ENCODE peak calls at places on chromosomes 4 and X, in five cellular contexts. One of them, this sample, is unnamed.

GRCh38 chr4:88219099-88219498 is 60.7 kb upstream of the ABCG2 start:
- DNase-seq in spleen: no peak
- DNase-seq in astrocyte of the spinal cord: peak; percentile 60
- DNase-seq in PC-3: peak; percentile 57
- DNase-seq in pancreas: no peak
- DNase-seq in this sample: peak; percentile 51

GRCh38 chrX:53223068-53223693 is 1.8 kb downstream of the KDM5C start:
- DNase-seq in spleen: no peak
- DNase-seq in astrocyte of the spinal cord: no peak
- DNase-seq in PC-3: peak; percentile 22
- DNase-seq in pancreas: no peak
- DNase-seq in this sample: no peak

GRCh38 chrX:48958635-48959094 is 1.3 kb upstream of the OTUD5 start:
- DNase-seq in spleen: peak; percentile 83
- DNase-seq in astrocyte of the spinal cord: peak; percentile 59
- DNase-seq in PC-3: peak; percentile 53
- DNase-seq in pancreas: peak; percentile 59
- DNase-seq in this sample: no peak

GRCh38 chr4:155883895-155884294 is 17.8 kb upstream of the ASIC5 start:
- DNase-seq in spleen: no peak
- DNase-seq in astrocyte of the spinal cord: no peak
- DNase-seq in PC-3: no peak
- DNase-seq in pancreas: no peak
- DNase-seq in this sample: no peak

GRCh38 chr4:102494603-102495002 is 6.6 kb upstream of the NFKB1 start:
- DNase-seq in spleen: no peak
- DNase-seq in astrocyte of the spinal cord: no peak
- DNase-seq in PC-3: no peak
- DNase-seq in pancreas: no peak
- DNase-seq in this sample: no peak

GRCh38 chr4:102761478-102761790 is 666 bp upstream of the MANBA start:
- DNase-seq in spleen: no peak
- DNase-seq in astrocyte of the spinal cord: no peak
- DNase-seq in PC-3: peak; percentile 4
- DNase-seq in pancreas: no peak
- DNase-seq in this sample: no peak

GRCh38 chrX:136525738-136526606 is 6.0 kb upstream of the VGLL1 start:
- DNase-seq in spleen: no peak
- DNase-seq in astrocyte of the spinal cord: peak; percentile 84
- DNase-seq in PC-3: peak; percentile 95
- DNase-seq in pancreas: peak; percentile 62
- DNase-seq in this sample: no peak

GRCh38 chrX:64894454-64895038 is 81.7 kb downstream of the ZC4H2 start:
- DNase-seq in spleen: no peak
- DNase-seq in astrocyte of the spinal cord: no peak
- DNase-seq in PC-3: peak; percentile 64
- DNase-seq in pancreas: peak; percentile 17
- DNase-seq in this sample: peak; percentile 47

GRCh38 chr4:123081971-123082370 is 159.6 kb upstream of the NUDT6 start:
- DNase-seq in spleen: no peak
- DNase-seq in astrocyte of the spinal cord: no peak
- DNase-seq in PC-3: no peak
- DNase-seq in pancreas: no peak
- DNase-seq in this sample: no peak

GRCh38 chr4:8643986-8644385 is 51.4 kb downstream of the CPZ start:
- DNase-seq in spleen: no peak
- DNase-seq in astrocyte of the spinal cord: no peak
- DNase-seq in PC-3: no peak
- DNase-seq in pancreas: no peak
- DNase-seq in this sample: no peak

GRCh38 chr4:154491731-154492249 is at the start of gene DCHS2:
- DNase-seq in spleen: peak; percentile 79
- DNase-seq in astrocyte of the spinal cord: no peak
- DNase-seq in PC-3: peak; percentile 5
- DNase-seq in pancreas: no peak
- DNase-seq in this sample: peak; percentile 3

GRCh38 chr4:154491341-154491679 is 289 bp downstream of the DCHS2 start:
- DNase-seq in spleen: peak; percentile 72
- DNase-seq in astrocyte of the spinal cord: peak; percentile 31
- DNase-seq in PC-3: peak; percentile 13
- DNase-seq in pancreas: no peak
- DNase-seq in this sample: no peak

GRCh38 chr4:154489558-154490260 is 1.9 kb downstream of the DCHS2 start:
- DNase-seq in spleen: peak; percentile 71
- DNase-seq in astrocyte of the spinal cord: no peak
- DNase-seq in PC-3: no peak
- DNase-seq in pancreas: no peak
- DNase-seq in this sample: no peak

GRCh38 chr4:154490589-154491340 is 834 bp downstream of the DCHS2 start:
- DNase-seq in spleen: peak; percentile 85
- DNase-seq in astrocyte of the spinal cord: no peak
- DNase-seq in PC-3: no peak
- DNase-seq in pancreas: no peak
- DNase-seq in this sample: no peak

DNA sequence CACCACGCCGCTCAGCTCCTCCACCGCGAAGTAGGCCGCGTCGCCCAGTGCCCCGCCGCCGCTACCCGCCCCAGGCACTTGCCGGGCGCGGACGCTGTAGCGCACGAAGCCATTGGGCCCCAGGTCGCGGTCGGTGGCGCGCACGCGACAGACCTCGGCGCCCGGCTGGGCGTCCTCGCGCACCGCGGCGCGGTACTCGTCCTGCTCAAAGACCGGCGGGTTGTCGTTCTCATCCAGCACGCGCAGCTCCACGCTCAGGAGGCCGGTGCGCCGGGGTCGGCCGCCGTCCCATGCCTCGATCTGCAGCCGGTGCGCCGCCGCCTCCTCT is 1.4 kb downstream of the DCHS2 start:
- DNase-seq in spleen: peak; percentile 72
- DNase-seq in astrocyte of the spinal cord: no peak
- DNase-seq in PC-3: no peak
- DNase-seq in pancreas: no peak
- DNase-seq in this sample: no peak
- H3K4me3 ChIP-seq in spleen: peak overlapping the region; percentile 42
- H3K4me3 ChIP-seq in astrocyte of the spinal cord: no peak overlapping the region
- H3K4me3 ChIP-seq in PC-3: no peak overlapping the region
- H3K4me3 ChIP-seq in pancreas: no peak overlapping the region
- H3K4me3 ChIP-seq in this sample: no peak overlapping the region

GRCh38 chr4:98519268-98519993 is 139.0 kb downstream of the TSPAN5 start:
- DNase-seq in spleen: no peak
- DNase-seq in astrocyte of the spinal cord: peak; percentile 75
- DNase-seq in PC-3: no peak
- DNase-seq in pancreas: no peak
- DNase-seq in this sample: no peak

GRCh38 chr4:98522062-98522461 is 136.3 kb downstream of the TSPAN5 start:
- DNase-seq in spleen: no peak
- DNase-seq in astrocyte of the spinal cord: no peak
- DNase-seq in PC-3: no peak
- DNase-seq in pancreas: no peak
- DNase-seq in this sample: no peak

GRCh38 chr4:98522603-98523395 is 135.6 kb downstream of the TSPAN5 start:
- DNase-seq in spleen: no peak
- DNase-seq in astrocyte of the spinal cord: peak; percentile 95
- DNase-seq in PC-3: peak; percentile 74
- DNase-seq in pancreas: no peak
- DNase-seq in this sample: no peak

GRCh38 chr4:98518555-98519267 is 139.7 kb downstream of the TSPAN5 start:
- DNase-seq in spleen: no peak
- DNase-seq in astrocyte of the spinal cord: no peak
- DNase-seq in PC-3: no peak
- DNase-seq in pancreas: no peak
- DNase-seq in this sample: no peak

DNA sequence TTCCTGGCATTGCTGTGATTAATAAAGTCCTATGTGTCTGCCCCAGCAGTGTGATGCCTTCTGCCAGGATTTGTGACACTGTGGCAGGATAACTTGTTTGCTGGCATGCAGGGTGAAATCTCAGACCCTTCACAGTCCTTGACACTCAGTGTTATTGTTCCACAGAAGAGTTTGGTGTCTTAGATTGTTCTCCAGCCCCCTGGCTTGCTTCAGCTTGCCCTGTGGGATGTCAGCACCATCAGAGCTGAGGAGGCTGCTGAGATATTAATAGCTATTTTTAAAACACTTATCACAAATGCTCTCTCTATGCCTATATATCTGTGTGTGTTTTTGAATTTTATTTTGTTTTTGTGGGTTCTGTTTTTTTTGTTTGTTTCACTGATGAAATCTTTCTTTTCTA is 136.9 kb downstream of the TSPAN5 start:
- DNase-seq in spleen: no peak
- DNase-seq in astrocyte of the spinal cord: no peak
- DNase-seq in PC-3: no peak
- DNase-seq in pancreas: no peak
- DNase-seq in this sample: no peak
- H3K4me3 ChIP-seq in spleen: no peak overlapping the region
- H3K4me3 ChIP-seq in astrocyte of the spinal cord: no peak overlapping the region
- H3K4me3 ChIP-seq in PC-3: no peak overlapping the region
- H3K4me3 ChIP-seq in pancreas: no peak overlapping the region
- H3K4me3 ChIP-seq in this sample: no peak overlapping the region

DNA sequence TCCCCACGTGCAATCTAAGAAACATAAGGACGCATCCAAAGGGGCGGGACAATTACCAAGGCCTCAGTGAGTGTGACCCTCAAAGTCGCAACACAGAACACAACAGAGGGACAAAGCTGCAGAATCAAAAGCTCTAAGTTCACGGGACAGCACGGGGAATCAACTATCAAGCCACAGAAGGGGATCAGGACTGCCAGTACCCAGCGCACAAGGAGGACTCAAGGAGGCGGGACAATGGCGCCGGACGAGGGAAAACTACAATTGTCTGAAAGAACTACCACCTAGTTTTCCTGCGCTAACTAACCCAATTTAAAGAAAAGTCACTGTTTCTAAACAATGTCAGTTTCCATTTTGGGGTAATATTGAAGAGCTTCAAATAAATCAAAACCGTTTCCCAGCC is 1.3 kb downstream of the FAM53A start:
- DNase-seq in spleen: peak; percentile 61
- DNase-seq in astrocyte of the spinal cord: no peak
- DNase-seq in PC-3: no peak
- DNase-seq in pancreas: no peak
- DNase-seq in this sample: no peak
- H3K4me3 ChIP-seq in spleen: peak overlapping the region; percentile 59
- H3K4me3 ChIP-seq in astrocyte of the spinal cord: peak overlapping the region; percentile 50
- H3K4me3 ChIP-seq in PC-3: peak overlapping the region; percentile 69
- H3K4me3 ChIP-seq in pancreas: no peak overlapping the region
- H3K4me3 ChIP-seq in this sample: no peak overlapping the region

GRCh38 chrX:96834137-96834536 is 49.6 kb upstream of the RPA4 start:
- DNase-seq in spleen: no peak
- DNase-seq in astrocyte of the spinal cord: no peak
- DNase-seq in PC-3: no peak
- DNase-seq in pancreas: no peak
- DNase-seq in this sample: no peak

GRCh38 chrX:96833333-96833732 is 50.4 kb upstream of the RPA4 start:
- DNase-seq in spleen: no peak
- DNase-seq in astrocyte of the spinal cord: no peak
- DNase-seq in PC-3: no peak
- DNase-seq in pancreas: no peak
- DNase-seq in this sample: no peak

GRCh38 chrX:96841325-96841724 is 42.4 kb upstream of the RPA4 start:
- DNase-seq in spleen: no peak
- DNase-seq in astrocyte of the spinal cord: no peak
- DNase-seq in PC-3: no peak
- DNase-seq in pancreas: no peak
- DNase-seq in this sample: no peak

GRCh38 chrX:96837808-96838207 is 45.9 kb upstream of the RPA4 start:
- DNase-seq in spleen: no peak
- DNase-seq in astrocyte of the spinal cord: peak; percentile 5
- DNase-seq in PC-3: peak; percentile 82
- DNase-seq in pancreas: no peak
- DNase-seq in this sample: no peak

DNA sequence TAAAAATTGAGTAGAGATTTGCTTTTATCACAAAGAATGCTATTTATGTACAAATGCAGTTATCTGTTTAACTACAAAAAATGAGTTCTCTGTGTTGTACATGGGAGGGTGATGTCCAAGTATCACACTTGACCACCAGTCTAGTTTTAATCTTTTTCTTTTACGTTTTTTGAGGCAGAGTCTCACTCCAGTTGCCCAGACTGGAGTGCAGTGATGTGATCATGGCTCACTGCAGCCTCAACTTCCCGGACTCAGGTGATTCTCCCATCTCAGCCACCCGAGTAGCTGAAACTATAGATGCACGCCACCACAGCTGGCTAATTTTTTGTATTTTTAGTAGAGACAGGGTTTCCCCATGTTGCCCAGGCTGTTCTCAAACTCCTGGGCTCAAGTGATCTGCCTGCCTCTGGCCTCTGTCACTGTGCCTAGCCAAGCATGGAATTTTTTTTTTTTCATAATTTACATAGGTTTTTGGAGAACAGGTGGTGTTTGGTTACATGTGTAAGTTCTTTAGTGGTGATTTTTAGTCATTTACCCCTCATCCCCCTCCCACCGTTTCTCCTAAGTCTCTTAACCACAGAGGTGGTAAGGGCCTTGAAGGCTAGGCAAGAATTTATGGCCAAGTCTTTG is 47.9 kb upstream of the RPA4 start:
- DNase-seq in spleen: no peak
- DNase-seq in astrocyte of the spinal cord: no peak
- DNase-seq in PC-3: no peak
- DNase-seq in pancreas: no peak
- DNase-seq in this sample: no peak
- H3K4me3 ChIP-seq in spleen: no peak overlapping the region
- H3K4me3 ChIP-seq in astrocyte of the spinal cord: no peak overlapping the region
- H3K4me3 ChIP-seq in PC-3: no peak overlapping the region
- H3K4me3 ChIP-seq in pancreas: no peak overlapping the region
- H3K4me3 ChIP-seq in this sample: no peak overlapping the region

GRCh38 chrX:47234583-47234982 is 1.8 kb downstream of the USP11 start:
- DNase-seq in spleen: no peak
- DNase-seq in astrocyte of the spinal cord: no peak
- DNase-seq in PC-3: no peak
- DNase-seq in pancreas: no peak
- DNase-seq in this sample: no peak
- H3K4me3 ChIP-seq in spleen: no peak overlapping the region
- H3K4me3 ChIP-seq in astrocyte of the spinal cord: peak overlapping the region; percentile 64
- H3K4me3 ChIP-seq in PC-3: peak overlapping the region; percentile 77
- H3K4me3 ChIP-seq in pancreas: no peak overlapping the region
- H3K4me3 ChIP-seq in this sample: peak overlapping the region; percentile 69

GRCh38 chr4:1200425-1201035 is 28.1 kb upstream of the SPON2 start:
- DNase-seq in spleen: peak; percentile 81
- DNase-seq in astrocyte of the spinal cord: peak; percentile 81
- DNase-seq in PC-3: no peak
- DNase-seq in pancreas: peak; percentile 14
- DNase-seq in this sample: peak; percentile 52
- H3K4me3 ChIP-seq in spleen: peak overlapping the region; percentile 28
- H3K4me3 ChIP-seq in astrocyte of the spinal cord: no peak overlapping the region
- H3K4me3 ChIP-seq in PC-3: no peak overlapping the region
- H3K4me3 ChIP-seq in pancreas: no peak overlapping the region
- H3K4me3 ChIP-seq in this sample: peak overlapping the region; percentile 86

GRCh38 chr4:42282081-42282901 is 115.0 kb upstream of the SHISA3 start:
- DNase-seq in spleen: no peak
- DNase-seq in astrocyte of the spinal cord: peak; percentile 77
- DNase-seq in PC-3: peak; percentile 89
- DNase-seq in pancreas: peak; percentile 52
- DNase-seq in this sample: peak; percentile 64
- H3K4me3 ChIP-seq in spleen: no peak overlapping the region
- H3K4me3 ChIP-seq in astrocyte of the spinal cord: no peak overlapping the region
- H3K4me3 ChIP-seq in PC-3: peak overlapping the region; percentile 14
- H3K4me3 ChIP-seq in pancreas: no peak overlapping the region
- H3K4me3 ChIP-seq in this sample: peak overlapping the region; percentile 5